ENCODE peak calls at places on chromosomes 12 and 14, in seven cellular contexts. One of them, this sample, is unnamed.

GRCh38 chr12:12007001-12007712 is 63.6 kb upstream of the BCL2L14 start:
- DNase-seq in CD8-positive, alpha-beta memory T cell: no peak
- DNase-seq in NCI-H774: no peak
- DNase-seq in BE2C: no peak
- DNase-seq in skeletal muscle cell: no peak
- DNase-seq in activated T-cell treated with anti-CD3 and anti-CD28 coated beads, Interleukin-2, amount 50 U/mL, for 1 hour: peak
- DNase-seq in left cardiac atrium: no peak
- DNase-seq in this sample: no peak

GRCh38 chr14:51774209-51774608 is 86.2 kb upstream of the GNG2 start:
- DNase-seq in CD8-positive, alpha-beta memory T cell: no peak
- DNase-seq in NCI-H774: no peak
- DNase-seq in BE2C: no peak
- DNase-seq in skeletal muscle cell: no peak
- DNase-seq in activated T-cell treated with anti-CD3 and anti-CD28 coated beads, Interleukin-2, amount 50 U/mL, for 1 hour: no peak
- DNase-seq in left cardiac atrium: no peak
- DNase-seq in this sample: no peak

GRCh38 chr12:110251381-110251780 is 29.7 kb upstream of the ATP2A2 start:
- DNase-seq in CD8-positive, alpha-beta memory T cell: no peak
- DNase-seq in NCI-H774: no peak
- DNase-seq in BE2C: no peak
- DNase-seq in skeletal muscle cell: no peak
- DNase-seq in activated T-cell treated with anti-CD3 and anti-CD28 coated beads, Interleukin-2, amount 50 U/mL, for 1 hour: no peak
- DNase-seq in left cardiac atrium: no peak
- DNase-seq in this sample: no peak

GRCh38 chr14:105582639-105583038 is 56.3 kb downstream of the TMEM121 start:
- DNase-seq in CD8-positive, alpha-beta memory T cell: no peak
- DNase-seq in NCI-H774: no peak
- DNase-seq in BE2C: no peak
- DNase-seq in skeletal muscle cell: no peak
- DNase-seq in activated T-cell treated with anti-CD3 and anti-CD28 coated beads, Interleukin-2, amount 50 U/mL, for 1 hour: no peak
- DNase-seq in left cardiac atrium: no peak
- DNase-seq in this sample: no peak

GRCh38 chr14:105889666-105890473 is 363.5 kb downstream of the TMEM121 start:
- DNase-seq in CD8-positive, alpha-beta memory T cell: no peak
- DNase-seq in NCI-H774: no peak
- DNase-seq in BE2C: peak
- DNase-seq in skeletal muscle cell: no peak
- DNase-seq in activated T-cell treated with anti-CD3 and anti-CD28 coated beads, Interleukin-2, amount 50 U/mL, for 1 hour: peak
- DNase-seq in left cardiac atrium: peak
- DNase-seq in this sample: no peak

GRCh38 chr12:108519558-108519957 is 4.5 kb downstream of the FICD start:
- DNase-seq in CD8-positive, alpha-beta memory T cell: no peak
- DNase-seq in NCI-H774: no peak
- DNase-seq in BE2C: no peak
- DNase-seq in skeletal muscle cell: no peak
- DNase-seq in activated T-cell treated with anti-CD3 and anti-CD28 coated beads, Interleukin-2, amount 50 U/mL, for 1 hour: no peak
- DNase-seq in left cardiac atrium: no peak
- DNase-seq in this sample: no peak

GRCh38 chr12:122961551-122962329 is 4.5 kb downstream of the ABCB9 start:
- DNase-seq in CD8-positive, alpha-beta memory T cell: no peak
- DNase-seq in NCI-H774: peak
- DNase-seq in BE2C: no peak
- DNase-seq in skeletal muscle cell: no peak
- DNase-seq in activated T-cell treated with anti-CD3 and anti-CD28 coated beads, Interleukin-2, amount 50 U/mL, for 1 hour: no peak
- DNase-seq in left cardiac atrium: no peak
- DNase-seq in this sample: no peak

GRCh38 chr12:12716151-12716844 is 870 bp upstream of the CDKN1B start:
- DNase-seq in CD8-positive, alpha-beta memory T cell: no peak
- DNase-seq in NCI-H774: no peak
- DNase-seq in BE2C: no peak
- DNase-seq in skeletal muscle cell: no peak
- DNase-seq in activated T-cell treated with anti-CD3 and anti-CD28 coated beads, Interleukin-2, amount 50 U/mL, for 1 hour: peak
- DNase-seq in left cardiac atrium: no peak
- DNase-seq in this sample: peak

GRCh38 chr12:13000935-13001724 is 1.1 kb upstream of the HEBP1 start:
- DNase-seq in CD8-positive, alpha-beta memory T cell: peak
- DNase-seq in NCI-H774: no peak
- DNase-seq in BE2C: peak
- DNase-seq in skeletal muscle cell: no peak
- DNase-seq in activated T-cell treated with anti-CD3 and anti-CD28 coated beads, Interleukin-2, amount 50 U/mL, for 1 hour: peak
- DNase-seq in left cardiac atrium: peak
- DNase-seq in this sample: peak

GRCh38 chr14:23512156-23512555 is 39.4 kb downstream of the ZFHX2 start:
- DNase-seq in CD8-positive, alpha-beta memory T cell: no peak
- DNase-seq in NCI-H774: peak
- DNase-seq in BE2C: peak
- DNase-seq in skeletal muscle cell: no peak
- DNase-seq in activated T-cell treated with anti-CD3 and anti-CD28 coated beads, Interleukin-2, amount 50 U/mL, for 1 hour: peak
- DNase-seq in left cardiac atrium: no peak
- DNase-seq in this sample: no peak

GRCh38 chr12:40559865-40560264 is 132.4 kb upstream of the CNTN1 start:
- DNase-seq in CD8-positive, alpha-beta memory T cell: no peak
- DNase-seq in NCI-H774: no peak
- DNase-seq in BE2C: no peak
- DNase-seq in skeletal muscle cell: no peak
- DNase-seq in activated T-cell treated with anti-CD3 and anti-CD28 coated beads, Interleukin-2, amount 50 U/mL, for 1 hour: no peak
- DNase-seq in left cardiac atrium: no peak
- DNase-seq in this sample: no peak

GRCh38 chr14:54257424-54257823 is 139.4 kb upstream of the CDKN3 start:
- DNase-seq in CD8-positive, alpha-beta memory T cell: no peak
- DNase-seq in NCI-H774: no peak
- DNase-seq in BE2C: no peak
- DNase-seq in skeletal muscle cell: no peak
- DNase-seq in activated T-cell treated with anti-CD3 and anti-CD28 coated beads, Interleukin-2, amount 50 U/mL, for 1 hour: no peak
- DNase-seq in left cardiac atrium: no peak
- DNase-seq in this sample: no peak

GRCh38 chr14:50402965-50403364 is 6.3 kb upstream of the CDKL1 start:
- DNase-seq in CD8-positive, alpha-beta memory T cell: no peak
- DNase-seq in NCI-H774: no peak
- DNase-seq in BE2C: no peak
- DNase-seq in skeletal muscle cell: no peak
- DNase-seq in activated T-cell treated with anti-CD3 and anti-CD28 coated beads, Interleukin-2, amount 50 U/mL, for 1 hour: no peak
- DNase-seq in left cardiac atrium: no peak
- DNase-seq in this sample: no peak

GRCh38 chr12:58420496-58420895 is 479.1 kb downstream of the ATP23 start:
- DNase-seq in CD8-positive, alpha-beta memory T cell: no peak
- DNase-seq in NCI-H774: no peak
- DNase-seq in BE2C: no peak
- DNase-seq in skeletal muscle cell: no peak
- DNase-seq in activated T-cell treated with anti-CD3 and anti-CD28 coated beads, Interleukin-2, amount 50 U/mL, for 1 hour: no peak
- DNase-seq in left cardiac atrium: no peak
- DNase-seq in this sample: no peak

GRCh38 chr12:49673446-49674317 is 33.5 kb downstream of the FMNL3 start:
- DNase-seq in CD8-positive, alpha-beta memory T cell: no peak
- DNase-seq in NCI-H774: peak
- DNase-seq in BE2C: peak
- DNase-seq in skeletal muscle cell: peak
- DNase-seq in activated T-cell treated with anti-CD3 and anti-CD28 coated beads, Interleukin-2, amount 50 U/mL, for 1 hour: peak
- DNase-seq in left cardiac atrium: peak
- DNase-seq in this sample: peak

GRCh38 chr12:30753761-30754382 is 879 bp downstream of the CAPRIN2 start:
- DNase-seq in CD8-positive, alpha-beta memory T cell: no peak
- DNase-seq in NCI-H774: no peak
- DNase-seq in BE2C: no peak
- DNase-seq in skeletal muscle cell: no peak
- DNase-seq in activated T-cell treated with anti-CD3 and anti-CD28 coated beads, Interleukin-2, amount 50 U/mL, for 1 hour: no peak
- DNase-seq in left cardiac atrium: no peak
- DNase-seq in this sample: peak

GRCh38 chr12:124681779-124682391 is 114.5 kb upstream of the NCOR2 start:
- DNase-seq in CD8-positive, alpha-beta memory T cell: no peak
- DNase-seq in NCI-H774: no peak
- DNase-seq in BE2C: peak
- DNase-seq in skeletal muscle cell: peak
- DNase-seq in activated T-cell treated with anti-CD3 and anti-CD28 coated beads, Interleukin-2, amount 50 U/mL, for 1 hour: no peak
- DNase-seq in left cardiac atrium: peak
- DNase-seq in this sample: no peak

GRCh38 chr12:93376436-93377251 is 1.1 kb upstream of the NUDT4 start:
- DNase-seq in CD8-positive, alpha-beta memory T cell: no peak
- DNase-seq in NCI-H774: no peak
- DNase-seq in BE2C: peak
- DNase-seq in skeletal muscle cell: no peak
- DNase-seq in activated T-cell treated with anti-CD3 and anti-CD28 coated beads, Interleukin-2, amount 50 U/mL, for 1 hour: no peak
- DNase-seq in left cardiac atrium: peak
- DNase-seq in this sample: peak

GRCh38 chr14:87131879-87132278 is 861.1 kb downstream of the GALC start:
- DNase-seq in CD8-positive, alpha-beta memory T cell: no peak
- DNase-seq in NCI-H774: no peak
- DNase-seq in BE2C: no peak
- DNase-seq in skeletal muscle cell: peak
- DNase-seq in activated T-cell treated with anti-CD3 and anti-CD28 coated beads, Interleukin-2, amount 50 U/mL, for 1 hour: no peak
- DNase-seq in left cardiac atrium: no peak
- DNase-seq in this sample: no peak

GRCh38 chr12:103924761-103925641 is 5.2 kb upstream of the HSP90B1 start:
- DNase-seq in CD8-positive, alpha-beta memory T cell: peak
- DNase-seq in NCI-H774: peak
- DNase-seq in BE2C: peak
- DNase-seq in skeletal muscle cell: peak
- DNase-seq in activated T-cell treated with anti-CD3 and anti-CD28 coated beads, Interleukin-2, amount 50 U/mL, for 1 hour: no peak
- DNase-seq in left cardiac atrium: no peak
- DNase-seq in this sample: peak

GRCh38 chr14:56379956-56380355 is 199.6 kb upstream of the TMEM260 start:
- DNase-seq in CD8-positive, alpha-beta memory T cell: no peak
- DNase-seq in NCI-H774: no peak
- DNase-seq in BE2C: no peak
- DNase-seq in skeletal muscle cell: no peak
- DNase-seq in activated T-cell treated with anti-CD3 and anti-CD28 coated beads, Interleukin-2, amount 50 U/mL, for 1 hour: no peak
- DNase-seq in left cardiac atrium: no peak
- DNase-seq in this sample: no peak

GRCh38 chr12:104462931-104463339 is 6.2 kb downstream of the CHST11 start:
- DNase-seq in CD8-positive, alpha-beta memory T cell: no peak
- DNase-seq in NCI-H774: no peak
- DNase-seq in BE2C: no peak
- DNase-seq in skeletal muscle cell: no peak
- DNase-seq in activated T-cell treated with anti-CD3 and anti-CD28 coated beads, Interleukin-2, amount 50 U/mL, for 1 hour: peak
- DNase-seq in left cardiac atrium: no peak
- DNase-seq in this sample: no peak

GRCh38 chr14:29536886-29537511 is 390.6 kb downstream of the PRKD1 start:
- DNase-seq in CD8-positive, alpha-beta memory T cell: no peak
- DNase-seq in NCI-H774: peak
- DNase-seq in BE2C: no peak
- DNase-seq in skeletal muscle cell: no peak
- DNase-seq in activated T-cell treated with anti-CD3 and anti-CD28 coated beads, Interleukin-2, amount 50 U/mL, for 1 hour: no peak
- DNase-seq in left cardiac atrium: no peak
- DNase-seq in this sample: no peak

GRCh38 chr14:102500190-102500661 is 9.3 kb downstream of the ANKRD9 start:
- DNase-seq in CD8-positive, alpha-beta memory T cell: no peak
- DNase-seq in NCI-H774: no peak
- DNase-seq in BE2C: no peak
- DNase-seq in skeletal muscle cell: peak
- DNase-seq in activated T-cell treated with anti-CD3 and anti-CD28 coated beads, Interleukin-2, amount 50 U/mL, for 1 hour: no peak
- DNase-seq in left cardiac atrium: peak
- DNase-seq in this sample: peak

GRCh38 chr14:95260537-95261440 is 58.9 kb downstream of the CLMN start:
- DNase-seq in CD8-positive, alpha-beta memory T cell: no peak
- DNase-seq in NCI-H774: no peak
- DNase-seq in BE2C: no peak
- DNase-seq in skeletal muscle cell: peak
- DNase-seq in activated T-cell treated with anti-CD3 and anti-CD28 coated beads, Interleukin-2, amount 50 U/mL, for 1 hour: no peak
- DNase-seq in left cardiac atrium: no peak
- DNase-seq in this sample: peak

GRCh38 chr12:120584343-120585149 is 3.3 kb upstream of the POP5 start:
- DNase-seq in CD8-positive, alpha-beta memory T cell: peak
- DNase-seq in NCI-H774: peak
- DNase-seq in BE2C: peak
- DNase-seq in skeletal muscle cell: no peak
- DNase-seq in activated T-cell treated with anti-CD3 and anti-CD28 coated beads, Interleukin-2, amount 50 U/mL, for 1 hour: peak
- DNase-seq in left cardiac atrium: peak
- DNase-seq in this sample: no peak

GRCh38 chr14:103056322-103057027 is 874 bp downstream of the CDC42BPB start:
- DNase-seq in CD8-positive, alpha-beta memory T cell: no peak
- DNase-seq in NCI-H774: no peak
- DNase-seq in BE2C: peak
- DNase-seq in skeletal muscle cell: peak
- DNase-seq in activated T-cell treated with anti-CD3 and anti-CD28 coated beads, Interleukin-2, amount 50 U/mL, for 1 hour: no peak
- DNase-seq in left cardiac atrium: peak
- DNase-seq in this sample: peak

GRCh38 chr12:110159671-110160245 is 35.6 kb downstream of the IFT81 start:
- DNase-seq in CD8-positive, alpha-beta memory T cell: no peak
- DNase-seq in NCI-H774: no peak
- DNase-seq in BE2C: no peak
- DNase-seq in skeletal muscle cell: no peak
- DNase-seq in activated T-cell treated with anti-CD3 and anti-CD28 coated beads, Interleukin-2, amount 50 U/mL, for 1 hour: no peak
- DNase-seq in left cardiac atrium: no peak
- DNase-seq in this sample: no peak

GRCh38 chr12:6765634-6766581 is at the start of gene PTMS:
- DNase-seq in CD8-positive, alpha-beta memory T cell: no peak
- DNase-seq in NCI-H774: peak
- DNase-seq in BE2C: peak
- DNase-seq in skeletal muscle cell: peak
- DNase-seq in activated T-cell treated with anti-CD3 and anti-CD28 coated beads, Interleukin-2, amount 50 U/mL, for 1 hour: no peak
- DNase-seq in left cardiac atrium: peak
- DNase-seq in this sample: peak

GRCh38 chr14:55430024-55430690 is 10.3 kb downstream of the TBPL2 start:
- DNase-seq in CD8-positive, alpha-beta memory T cell: no peak
- DNase-seq in NCI-H774: no peak
- DNase-seq in BE2C: peak
- DNase-seq in skeletal muscle cell: peak
- DNase-seq in activated T-cell treated with anti-CD3 and anti-CD28 coated beads, Interleukin-2, amount 50 U/mL, for 1 hour: no peak
- DNase-seq in left cardiac atrium: no peak
- DNase-seq in this sample: peak

This sample was measured in foreskin melanocyte.